ENCODE peak calls at places on chromosome 22, in four cellular contexts. M, W, R and G are unnamed samples.

GRCh38 chr22:30879398-30879797 is 89.2 kb downstream of the MORC2 start:
- DNase-seq in M (no peak), R (no peak), W (no peak), G (no peak)

GRCh38 chr22:32411388-32411787 is 659 bp downstream of the RTCB start:
- DNase-seq in R (peak), M (peak), W (no peak), G (no peak)

GRCh38 chr22:48695731-48696305 is 1131.9 kb downstream of the BRD1 start:
- DNase-seq in R (no peak), W (no peak), M (no peak), G (no peak)

GRCh38 chr22:43566561-43567332 is 154.9 kb downstream of the MPPED1 start:
- DNase-seq in M (no peak), W (peak), R (no peak), G (no peak)

GRCh38 chr22:31143537-31143936 is 3.2 kb upstream of the PLA2G3 start:
- DNase-seq in M (no peak), R (no peak), W (peak), G (no peak)

GRCh38 chr22:22111267-22111751 is 128.7 kb upstream of the TOP3B start:
- DNase-seq in W (no peak), M (no peak), R (peak), G (no peak)

GRCh38 chr22:17368727-17369552 is at the start of gene CECR2:
- DNase-seq in R (no peak), W (peak), M (peak), G (peak)

GRCh38 chr22:42451499-42452145 is 19.4 kb upstream of the NFAM1 start:
- DNase-seq in R (no peak), M (no peak), W (no peak), G (no peak)

GRCh38 chr22:24133187-24133965 is 47.9 kb upstream of the SUSD2 start:
- DNase-seq in M (no peak), W (peak), R (peak), G (no peak)

DNA sequence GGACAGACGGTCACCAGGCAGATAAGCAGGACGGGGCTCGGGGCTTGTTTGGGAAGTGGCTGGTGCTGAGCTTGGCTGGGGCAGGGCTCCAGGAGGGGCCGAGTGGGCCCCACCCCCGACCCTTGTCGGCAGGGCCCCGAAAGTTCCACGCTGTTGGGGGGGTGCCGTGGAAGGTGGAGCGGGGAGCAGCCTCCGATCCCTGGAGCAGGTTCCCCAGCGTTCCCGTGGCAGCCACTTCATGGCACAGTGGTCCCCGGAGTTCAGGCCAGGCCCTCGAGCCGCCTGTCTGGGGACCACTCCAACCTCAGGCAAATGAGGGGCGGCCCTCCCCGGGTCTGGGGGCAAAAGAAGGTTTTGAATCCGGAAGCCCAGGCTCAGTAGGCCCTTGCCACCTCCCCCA is 46.7 kb upstream of the PPARA start:
- DNase-seq in W (no peak), M (no peak), R (no peak), G (no peak)
- H2AK5ac ChIP-seq in W (no peak), M (no peak), R (no peak), G (peak)

DNA sequence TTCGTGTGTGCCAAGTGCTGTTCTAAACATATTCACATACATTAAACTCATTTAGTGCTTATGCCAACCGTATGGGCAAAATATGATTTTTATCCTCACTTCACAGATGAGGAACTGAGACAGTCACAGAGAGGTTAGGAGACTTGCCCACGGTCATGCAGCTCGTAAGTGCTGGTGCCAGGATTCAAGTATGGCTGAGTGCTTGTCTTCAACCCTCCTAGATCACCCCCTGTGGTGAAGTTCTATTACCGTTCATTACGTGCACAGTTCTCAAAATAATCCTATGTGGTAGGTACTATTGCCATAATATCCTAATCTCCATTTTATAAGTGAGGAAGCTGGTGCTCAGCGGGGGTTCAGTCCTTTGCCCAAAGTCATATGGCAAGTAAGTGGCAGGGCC is 1.5 kb downstream of the MIEF1 start:
- DNase-seq in W (no peak), R (no peak), M (no peak), G (no peak)
- H3K9ac ChIP-seq in W (no peak), R (peak), M (no peak), G (no peak)

GRCh38 chr22:49867303-49868250 is 13.9 kb downstream of the ZBED4 start:
- DNase-seq in M (no peak), W (no peak), R (no peak), G (no peak)

GRCh38 chr22:49866134-49866533 is 12.5 kb downstream of the ZBED4 start:
- DNase-seq in M (no peak), W (no peak), R (no peak), G (no peak)

GRCh38 chr22:49863936-49864335 is 10.3 kb downstream of the ZBED4 start:
- DNase-seq in W (no peak), R (no peak), M (no peak), G (no peak)

GRCh38 chr22:49866646-49867045 is 13.0 kb downstream of the ZBED4 start:
- DNase-seq in R (no peak), M (no peak), W (no peak), G (no peak)

GRCh38 chr22:49865156-49865555 is 11.5 kb downstream of the ZBED4 start:
- DNase-seq in W (no peak), M (no peak), R (no peak), G (no peak)
- H2AFZ ChIP-seq in W (no peak), M (no peak), R (no peak), G (no peak)

GRCh38 chr22:35544810-35545209 is 4.2 kb downstream of the RASD2 start:
- DNase-seq in W (no peak), R (no peak), M (no peak), G (no peak)

GRCh38 chr22:35548762-35549106 is 8.1 kb downstream of the RASD2 start:
- DNase-seq in M (no peak), W (no peak), R (no peak), G (no peak)

GRCh38 chr22:35549338-35549737 is 8.7 kb downstream of the RASD2 start:
- DNase-seq in M (no peak), W (no peak), R (no peak), G (no peak)

GRCh38 chr22:35546886-35547285 is 6.3 kb downstream of the RASD2 start:
- DNase-seq in R (no peak), W (no peak), M (no peak), G (no peak)

DNA sequence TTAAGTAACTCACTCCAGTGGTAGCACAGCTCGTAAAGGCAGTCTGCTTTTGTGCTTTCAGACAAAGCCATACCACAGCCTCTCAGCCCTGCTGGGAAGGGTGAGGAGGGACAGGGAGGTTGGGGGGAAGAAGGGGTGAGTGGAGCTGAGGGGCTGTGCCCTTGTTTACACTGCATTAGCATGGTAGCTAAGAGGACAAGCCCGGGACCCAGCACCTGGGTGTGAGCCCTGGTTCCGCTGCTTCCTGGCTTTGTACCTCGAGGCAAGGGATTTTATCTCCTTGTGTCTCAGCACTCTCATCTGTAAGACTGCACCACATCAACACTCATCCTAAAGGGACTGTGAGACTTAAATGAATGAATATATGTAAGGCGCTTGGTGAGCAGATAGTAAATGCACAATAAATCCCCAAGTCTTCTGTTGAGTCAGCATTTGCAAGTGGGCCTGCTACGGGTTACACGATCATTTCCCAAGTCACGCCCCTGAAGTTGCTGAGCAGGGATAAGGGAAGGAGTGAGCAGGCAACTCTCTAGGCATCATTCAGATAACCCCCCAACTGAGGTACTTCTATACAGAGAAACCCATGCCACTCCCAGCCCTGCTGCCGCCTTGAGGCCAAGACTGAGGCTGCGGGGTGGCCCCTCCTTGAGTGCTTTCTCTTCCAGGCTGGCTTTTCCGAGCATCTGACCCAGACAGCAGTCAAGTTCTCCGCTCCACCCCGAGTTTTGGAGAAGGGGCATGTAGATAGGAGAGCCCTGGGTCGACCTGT is 7.5 kb downstream of the RASD2 start:
- DNase-seq in W (peak), M (peak), R (no peak), G (no peak)
- H2AK5ac ChIP-seq in W (no peak), M (no peak), R (no peak), G (peak)

DNA sequence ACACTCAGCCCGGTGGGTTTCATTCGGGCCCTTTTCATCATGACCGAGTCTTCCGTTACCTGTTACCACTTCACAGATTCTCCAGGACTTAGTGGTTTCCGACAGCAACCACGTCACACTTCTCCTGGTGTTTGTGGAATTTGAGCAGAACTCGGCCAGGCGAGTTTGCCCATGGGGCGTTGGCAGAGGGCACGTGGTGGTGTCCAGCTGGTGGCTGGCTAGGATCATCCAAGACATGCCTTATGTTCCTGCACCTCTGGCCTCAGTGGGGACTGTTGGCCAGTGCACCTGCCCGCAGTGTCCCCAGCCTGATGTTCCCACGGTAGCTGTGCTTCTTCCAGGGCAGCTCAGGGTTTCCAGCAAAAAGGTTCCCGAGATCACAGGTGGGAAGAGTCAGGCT is 87.3 kb downstream of the ARHGAP8 start:
- DNase-seq in W (no peak), M (no peak), R (no peak), G (no peak)
- H3K9ac ChIP-seq in W (no peak), M (no peak), R (no peak), G (peak)